ENCODE peak calls at places on chromosome 21, in ten cellular contexts. Q, S, H, G, D, X, C, A, B and E are unnamed samples.

GRCh38 chr21:28113718-28114117 is 879.0 kb downstream of the LTN1 start:
- DNase-seq in G (no peak), A (no peak), C (no peak), B (no peak), Q (no peak), S (no peak), D (no peak), X (no peak), H (no peak), E (no peak)

GRCh38 chr21:25577765-25578069 is 29.6 kb downstream of the MRPL39 start:
- DNase-seq in B (no peak), X (no peak), S (no peak), H (no peak), C (no peak), G (no peak), D (no peak), A (no peak), Q (no peak), E (no peak)

GRCh38 chr21:34221331-34222030 is 142.3 kb upstream of the KCNE2 start:
- DNase-seq in H (no peak), B (no peak), G (no peak), S (no peak), D (no peak), X (no peak), C (no peak), Q (no peak), A (no peak), E (no peak)

GRCh38 chr21:28215214-28215954 is 777.3 kb downstream of the LTN1 start:
- DNase-seq in H (peak), D (no peak), A (no peak), X (no peak), S (no peak), C (peak), G (peak), Q (no peak), B (no peak), E (no peak)

GRCh38 chr21:31158789-31159581 is 120.7 kb upstream of the KRTAP19-8 start:
- DNase-seq in C (peak), D (no peak), X (no peak), A (no peak), S (no peak), B (no peak), G (no peak), H (no peak), Q (no peak), E (no peak)

GRCh38 chr21:35002879-35003722 is 46.0 kb downstream of the RUNX1 start:
- DNase-seq in X (no peak), G (peak), Q (no peak), D (no peak), A (no peak), C (peak), B (no peak), H (peak), S (no peak), E (no peak)

GRCh38 chr21:31370893-31371652 is 27.0 kb upstream of the TIAM1 start:
- DNase-seq in H (no peak), X (no peak), G (peak), D (no peak), B (no peak), S (no peak), C (peak), Q (no peak), A (no peak), E (peak)

GRCh38 chr21:29157084-29157483 is 26.6 kb downstream of the MAP3K7CL start:
- DNase-seq in A (no peak), X (no peak), S (no peak), G (no peak), H (no peak), D (no peak), C (no peak), Q (no peak), B (no peak), E (no peak)

GRCh38 chr21:41371698-41372030 is 9.8 kb downstream of the MX2 start:
- DNase-seq in H (no peak), D (no peak), C (no peak), B (no peak), S (no peak), Q (no peak), X (no peak), G (no peak), A (no peak), E (no peak)
- TF ChIP-seq CTCF in H (no peak), D (no peak), C (no peak), B (no peak), S (no peak), Q (no peak), X (no peak), G (no peak), A (no peak), E (no peak)

GRCh38 chr21:15793547-15794235 is 63.9 kb downstream of the USP25 start:
- DNase-seq in D (no peak), Q (no peak), B (no peak), H (no peak), S (no peak), G (peak), X (no peak), C (peak), A (no peak), E (no peak)
- TF ChIP-seq CTCF in D (no peak), Q (no peak), B (no peak), H (no peak), S (no peak), G (no peak), X (no peak), C (no peak), A (no peak), E (no peak)

GRCh38 chr21:39441502-39442475 is 3.8 kb downstream of the LCA5L start:
- DNase-seq in B (no peak), D (no peak), G (peak), S (peak), X (no peak), H (peak), Q (no peak), A (no peak), C (peak), E (no peak)
- TF ChIP-seq CTCF in B (no peak), D (peak), G (peak), S (peak), X (peak), H (peak), Q (peak), A (no peak), C (peak), E (peak)

GRCh38 chr21:41932191-41932575 is 21.6 kb downstream of the C2CD2 start:
- DNase-seq in A (peak), C (peak), G (peak), H (peak), S (no peak), Q (no peak), B (no peak), D (peak), X (no peak), E (no peak)
- TF ChIP-seq CTCF in A (no peak), C (peak), G (peak), H (peak), S (no peak), Q (no peak), B (no peak), D (no peak), X (no peak), E (no peak)

DNA sequence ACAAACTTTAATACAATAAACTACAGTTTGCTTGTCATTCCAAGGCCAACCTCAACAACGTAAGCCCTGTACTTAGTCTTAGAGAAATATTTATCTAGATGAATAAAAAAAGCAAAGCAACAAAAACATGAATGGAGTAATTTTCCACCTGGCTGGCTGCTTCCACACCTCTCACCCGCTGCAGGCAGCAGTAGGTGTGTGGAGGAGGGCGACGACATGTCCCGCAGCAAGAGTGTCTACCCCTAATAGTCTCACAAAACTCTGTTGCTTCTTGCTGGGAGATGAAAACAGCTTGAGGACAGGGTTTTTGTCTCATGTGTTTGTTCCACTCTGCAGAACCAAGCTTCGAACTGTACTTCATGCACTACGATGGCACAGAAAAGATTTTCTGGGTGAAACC is 48.8 kb upstream of the IGSF5 start:
- DNase-seq in S (no peak), C (no peak), A (no peak), D (no peak), B (no peak), G (no peak), Q (no peak), X (no peak), H (no peak), E (no peak)
- TF ChIP-seq CTCF in S (no peak), C (no peak), A (no peak), D (no peak), B (no peak), G (no peak), Q (no peak), X (no peak), H (no peak), E (no peak)

DNA sequence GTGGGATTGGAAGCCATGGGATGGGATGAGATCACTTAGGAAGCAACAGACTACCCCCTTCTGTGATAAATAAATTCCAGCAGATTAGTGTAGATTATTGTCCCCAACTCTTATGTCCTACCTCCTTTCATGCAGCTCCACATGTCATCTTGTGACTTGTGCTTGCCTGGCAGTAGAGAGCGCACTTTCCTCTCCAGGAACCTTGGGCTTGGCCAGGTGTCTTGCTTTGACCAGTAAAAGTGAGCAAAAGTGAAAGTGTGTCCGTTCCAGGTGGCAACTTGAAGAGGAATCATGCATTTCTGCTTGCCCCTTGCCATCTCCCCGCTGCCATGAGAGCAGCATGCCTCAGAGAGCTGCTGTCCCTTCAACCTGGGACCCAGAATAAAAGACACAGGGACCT is 122.9 kb upstream of the ERG start:
- DNase-seq in X (no peak), A (no peak), Q (no peak), G (no peak), S (no peak), B (no peak), D (no peak), C (no peak), H (no peak), E (no peak)
- TF ChIP-seq CTCF in X (no peak), A (no peak), Q (no peak), G (no peak), S (no peak), B (no peak), D (no peak), C (no peak), H (no peak), E (no peak)

GRCh38 chr21:41957991-41958766 is 4.4 kb upstream of the C2CD2 start:
- DNase-seq in G (peak), B (peak), S (no peak), Q (no peak), D (peak), A (peak), H (peak), C (peak), X (no peak), E (no peak)
- TF ChIP-seq CTCF in G (peak), B (no peak), S (no peak), Q (peak), D (peak), A (no peak), H (peak), C (peak), X (peak), E (peak)

DNA sequence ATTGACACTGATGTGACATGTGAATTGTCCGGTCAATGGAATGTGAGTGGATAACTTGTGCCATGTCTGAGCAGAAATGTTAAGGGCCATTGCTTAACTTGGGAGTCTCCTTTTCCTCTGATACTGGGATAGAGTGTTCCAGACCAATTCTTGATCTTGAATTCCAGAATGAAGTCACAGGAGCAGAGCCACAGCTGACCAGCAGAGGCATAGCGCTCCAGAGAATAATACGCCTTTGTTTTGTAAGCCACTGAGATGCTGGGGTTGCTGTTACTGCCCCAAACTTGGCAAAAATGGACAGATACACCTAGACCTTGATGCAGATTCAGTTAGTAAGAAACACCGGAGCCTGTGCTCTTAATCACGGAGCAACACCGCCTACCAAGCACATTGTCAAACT is 6.3 kb downstream of the KCNJ6 start:
- DNase-seq in G (no peak), B (no peak), C (no peak), H (no peak), Q (no peak), A (no peak), X (no peak), D (no peak), S (no peak), E (no peak)
- TF ChIP-seq CTCF in G (peak), B (no peak), C (peak), H (peak), Q (no peak), A (no peak), X (no peak), D (no peak), S (peak), E (peak)

DNA sequence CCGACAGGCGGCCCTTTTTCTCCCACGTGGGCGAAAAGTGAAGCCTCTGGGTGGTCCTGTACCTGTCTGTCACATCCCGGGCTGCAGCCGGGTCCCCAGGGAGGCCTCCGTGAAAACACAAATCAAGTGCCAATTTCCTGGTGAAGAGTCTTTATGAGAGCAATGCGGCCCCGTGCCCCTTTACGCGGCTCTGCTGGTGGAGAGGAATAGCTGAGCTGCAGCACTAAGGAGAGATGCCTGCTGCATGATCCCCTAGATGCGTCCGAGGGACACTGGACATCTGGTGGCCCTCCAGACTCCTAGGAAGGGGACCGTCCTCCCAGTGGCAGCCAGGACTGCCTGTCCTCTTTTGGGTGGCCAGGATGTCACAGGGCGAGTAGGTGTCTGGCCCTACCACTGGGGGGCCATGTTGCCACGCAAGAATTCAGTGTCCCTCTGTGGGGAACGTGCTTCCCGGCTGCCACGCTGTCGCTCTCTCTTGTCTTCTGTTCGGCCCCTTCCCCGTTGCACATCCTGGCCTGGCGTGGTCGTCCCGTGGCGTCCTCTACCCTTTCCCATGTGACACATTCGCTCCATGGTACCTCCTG is 38.7 kb downstream of the COL18A1 start:
- DNase-seq in C (no peak), S (no peak), B (no peak), A (peak), G (no peak), Q (no peak), X (no peak), D (no peak), H (no peak), E (no peak)
- TF ChIP-seq CTCF in C (peak), S (no peak), B (no peak), A (no peak), G (peak), Q (no peak), X (no peak), D (no peak), H (peak), E (no peak)